ENCODE peak calls at places on chromosomes 13 and 19, in six cellular contexts. One of them, this sample, is unnamed.

GRCh38 chr13:97307882-97308624 is 85.9 kb downstream of the MBNL2 start:
- DNase-seq in heart right ventricle: peak
- DNase-seq in OCI-LY7: no peak
- DNase-seq in cardiac muscle cell: peak
- DNase-seq in thoracic aorta: no peak
- DNase-seq in ascending aorta: no peak
- DNase-seq in this sample: no peak

GRCh38 chr19:5349041-5349440 is 8.4 kb upstream of the PTPRS start:
- DNase-seq in heart right ventricle: no peak
- DNase-seq in OCI-LY7: no peak
- DNase-seq in cardiac muscle cell: no peak
- DNase-seq in thoracic aorta: no peak
- DNase-seq in ascending aorta: no peak
- DNase-seq in this sample: no peak

GRCh38 chr13:26442541-26442940 is 114.9 kb upstream of the WASF3 start:
- DNase-seq in heart right ventricle: no peak
- DNase-seq in OCI-LY7: no peak
- DNase-seq in cardiac muscle cell: no peak
- DNase-seq in thoracic aorta: no peak
- DNase-seq in ascending aorta: no peak
- DNase-seq in this sample: no peak

GRCh38 chr13:99988469-99989375 is 7.1 kb downstream of the ZIC2 start:
- DNase-seq in heart right ventricle: no peak
- DNase-seq in OCI-LY7: no peak
- DNase-seq in cardiac muscle cell: peak
- DNase-seq in thoracic aorta: no peak
- DNase-seq in ascending aorta: no peak
- DNase-seq in this sample: no peak

GRCh38 chr13:48733739-48734329 is 80.1 kb downstream of the CYSLTR2 start:
- DNase-seq in heart right ventricle: no peak
- DNase-seq in OCI-LY7: no peak
- DNase-seq in cardiac muscle cell: no peak
- DNase-seq in thoracic aorta: no peak
- DNase-seq in ascending aorta: no peak
- DNase-seq in this sample: no peak

GRCh38 chr13:93002071-93002470 is 224.5 kb upstream of the GPC6 start:
- DNase-seq in heart right ventricle: no peak
- DNase-seq in OCI-LY7: no peak
- DNase-seq in cardiac muscle cell: no peak
- DNase-seq in thoracic aorta: no peak
- DNase-seq in ascending aorta: no peak
- DNase-seq in this sample: no peak

GRCh38 chr19:18633321-18633720 is 3.5 kb upstream of the KLHL26 start:
- DNase-seq in heart right ventricle: no peak
- DNase-seq in OCI-LY7: no peak
- DNase-seq in cardiac muscle cell: no peak
- DNase-seq in thoracic aorta: no peak
- DNase-seq in ascending aorta: no peak
- DNase-seq in this sample: no peak

GRCh38 chr13:109416001-109416400 is 370.4 kb downstream of the IRS2 start:
- DNase-seq in heart right ventricle: no peak
- DNase-seq in OCI-LY7: no peak
- DNase-seq in cardiac muscle cell: no peak
- DNase-seq in thoracic aorta: no peak
- DNase-seq in ascending aorta: no peak
- DNase-seq in this sample: no peak

GRCh38 chr13:92355213-92355612 is 871.4 kb upstream of the GPC6 start:
- DNase-seq in heart right ventricle: no peak
- DNase-seq in OCI-LY7: peak
- DNase-seq in cardiac muscle cell: peak
- DNase-seq in thoracic aorta: no peak
- DNase-seq in ascending aorta: no peak
- DNase-seq in this sample: no peak

DNA sequence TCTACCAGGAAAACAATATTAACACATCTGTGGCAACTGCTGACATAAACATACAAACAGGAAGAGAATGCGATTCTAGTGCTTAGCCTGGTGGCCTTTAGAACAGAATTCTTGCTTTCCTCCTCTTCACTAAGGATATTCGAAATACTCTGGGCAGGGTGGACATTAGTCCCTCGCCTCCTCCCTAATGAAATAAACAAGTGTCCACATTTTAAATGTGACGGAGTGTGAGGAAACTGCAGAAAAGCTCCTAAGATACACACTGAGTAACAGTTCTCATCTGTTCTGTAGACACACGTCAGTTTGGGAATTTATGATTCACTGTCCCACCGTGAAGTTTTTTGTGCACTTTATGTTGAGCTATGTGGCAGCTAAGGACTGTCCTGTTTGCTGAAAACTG is 639 bp downstream of the STARD13 start:
- DNase-seq in heart right ventricle: no peak
- DNase-seq in OCI-LY7: no peak
- DNase-seq in cardiac muscle cell: no peak
- DNase-seq in thoracic aorta: no peak
- DNase-seq in ascending aorta: no peak
- DNase-seq in this sample: no peak
- H3K4me3 ChIP-seq in heart right ventricle: peak
- H3K4me3 ChIP-seq in OCI-LY7: no peak
- H3K4me3 ChIP-seq in cardiac muscle cell: peak
- H3K4me3 ChIP-seq in thoracic aorta: peak
- H3K4me3 ChIP-seq in ascending aorta: peak
- H3K4me3 ChIP-seq in this sample: peak

DNA sequence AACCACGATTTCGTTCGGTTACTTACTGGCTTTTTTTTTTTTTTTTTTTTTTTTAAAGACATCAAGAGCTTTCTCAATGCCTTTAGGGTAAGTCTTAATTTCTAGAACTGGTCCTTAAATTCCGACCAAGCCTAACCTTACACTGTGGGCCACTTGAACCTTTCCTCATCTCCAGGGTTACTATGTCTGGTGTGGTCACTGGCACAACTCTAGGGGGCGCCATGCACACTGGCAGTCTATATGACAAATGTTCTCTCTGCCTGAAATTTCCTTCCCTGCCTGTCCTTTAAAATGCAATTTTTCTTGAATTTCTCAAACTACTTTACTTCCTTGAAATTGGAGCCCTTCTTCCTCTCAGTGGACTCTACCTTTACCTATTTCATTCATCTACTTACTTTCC is 227.4 kb downstream of the KLF5 start:
- DNase-seq in heart right ventricle: no peak
- DNase-seq in OCI-LY7: no peak
- DNase-seq in cardiac muscle cell: no peak
- DNase-seq in thoracic aorta: no peak
- DNase-seq in ascending aorta: no peak
- DNase-seq in this sample: no peak
- TF ChIP-seq CTCF in heart right ventricle: no peak
- TF ChIP-seq CTCF in OCI-LY7: peak
- TF ChIP-seq CTCF in cardiac muscle cell: no peak
- TF ChIP-seq CTCF in thoracic aorta: no peak
- TF ChIP-seq CTCF in ascending aorta: no peak
- TF ChIP-seq CTCF in this sample: no peak

DNA sequence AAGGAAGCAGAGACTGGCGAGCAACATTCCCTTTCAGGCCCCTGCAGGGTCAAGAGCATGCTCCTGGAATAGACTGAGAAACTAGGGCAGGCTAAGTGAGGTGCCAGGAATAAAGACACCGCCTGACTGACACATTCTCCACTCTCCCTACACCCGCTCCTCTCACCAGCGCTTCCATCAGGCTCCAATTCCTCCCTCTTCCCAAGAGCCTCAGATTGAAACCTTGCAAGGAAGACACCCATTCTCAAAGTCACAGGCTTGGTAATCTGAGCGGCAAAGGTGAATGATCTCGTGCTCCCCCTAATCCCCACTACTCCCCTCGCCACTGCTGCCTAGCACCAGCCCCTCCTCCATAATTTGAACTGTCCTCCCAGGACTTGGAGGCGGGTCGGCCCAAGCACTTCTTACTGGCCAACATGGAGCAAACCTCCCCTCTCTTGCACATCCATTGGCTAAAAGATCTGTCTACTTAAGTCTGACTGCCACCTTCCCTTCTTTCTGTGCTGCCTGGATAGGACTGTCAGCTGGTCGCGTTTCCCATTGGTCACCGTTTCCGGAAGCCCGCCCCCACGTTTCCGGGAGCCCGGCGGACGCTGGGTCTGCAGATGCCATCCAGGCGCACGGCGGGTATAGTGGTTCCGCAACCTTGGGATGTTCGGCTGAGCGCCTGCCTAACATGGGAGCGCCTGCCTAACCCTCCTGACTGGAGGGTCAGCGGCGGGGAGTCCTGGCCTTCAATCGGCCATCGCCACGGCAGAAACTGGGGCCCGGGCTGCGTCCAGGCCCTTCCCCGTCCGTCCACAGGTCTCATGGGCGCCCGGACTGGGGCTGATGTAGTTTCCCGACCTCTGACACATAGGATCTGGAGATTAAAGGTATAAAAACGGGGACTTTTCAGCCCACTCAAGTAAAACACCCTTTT is 33.6 kb downstream of the ZNF383 start:
- DNase-seq in heart right ventricle: peak
- DNase-seq in OCI-LY7: no peak
- DNase-seq in cardiac muscle cell: no peak
- DNase-seq in thoracic aorta: peak
- DNase-seq in ascending aorta: peak
- DNase-seq in this sample: peak
- H3K4me3 ChIP-seq in heart right ventricle: peak
- H3K4me3 ChIP-seq in OCI-LY7: no peak
- H3K4me3 ChIP-seq in cardiac muscle cell: no peak
- H3K4me3 ChIP-seq in thoracic aorta: peak
- H3K4me3 ChIP-seq in ascending aorta: peak
- H3K4me3 ChIP-seq in this sample: peak

GRCh38 chr13:33867472-33867871 is 49.5 kb downstream of the RFC3 start:
- DNase-seq in heart right ventricle: no peak
- DNase-seq in OCI-LY7: no peak
- DNase-seq in cardiac muscle cell: no peak
- DNase-seq in thoracic aorta: no peak
- DNase-seq in ascending aorta: no peak
- DNase-seq in this sample: no peak
- TF ChIP-seq CTCF in heart right ventricle: no peak
- TF ChIP-seq CTCF in OCI-LY7: peak
- TF ChIP-seq CTCF in cardiac muscle cell: peak
- TF ChIP-seq CTCF in thoracic aorta: no peak
- TF ChIP-seq CTCF in ascending aorta: no peak
- TF ChIP-seq CTCF in this sample: no peak

DNA sequence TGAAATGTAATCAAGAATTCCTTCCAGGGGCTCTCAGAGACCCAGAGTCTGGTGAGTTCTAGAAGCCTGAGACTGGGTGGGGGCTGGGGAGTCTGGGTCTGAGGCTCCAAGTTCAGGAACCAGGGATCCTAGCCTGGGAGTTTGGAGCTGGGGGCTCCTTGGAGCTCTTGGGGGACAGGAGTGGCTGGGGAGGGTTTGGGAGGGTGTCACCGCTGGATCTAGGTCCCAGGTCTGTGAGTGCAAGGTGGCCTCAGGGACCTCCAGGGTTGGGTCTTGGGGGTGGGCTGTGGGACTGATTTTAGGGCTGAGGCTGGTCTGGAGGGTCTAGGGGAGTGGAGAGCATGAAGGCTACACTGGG is 1.1 kb downstream of the SYCN start:
- DNase-seq in heart right ventricle: no peak
- DNase-seq in OCI-LY7: no peak
- DNase-seq in cardiac muscle cell: no peak
- DNase-seq in thoracic aorta: no peak
- DNase-seq in ascending aorta: no peak
- DNase-seq in this sample: no peak
- H3K4me3 ChIP-seq in heart right ventricle: no peak
- H3K4me3 ChIP-seq in OCI-LY7: no peak
- H3K4me3 ChIP-seq in cardiac muscle cell: no peak
- H3K4me3 ChIP-seq in thoracic aorta: no peak
- H3K4me3 ChIP-seq in ascending aorta: no peak
- H3K4me3 ChIP-seq in this sample: no peak

DNA sequence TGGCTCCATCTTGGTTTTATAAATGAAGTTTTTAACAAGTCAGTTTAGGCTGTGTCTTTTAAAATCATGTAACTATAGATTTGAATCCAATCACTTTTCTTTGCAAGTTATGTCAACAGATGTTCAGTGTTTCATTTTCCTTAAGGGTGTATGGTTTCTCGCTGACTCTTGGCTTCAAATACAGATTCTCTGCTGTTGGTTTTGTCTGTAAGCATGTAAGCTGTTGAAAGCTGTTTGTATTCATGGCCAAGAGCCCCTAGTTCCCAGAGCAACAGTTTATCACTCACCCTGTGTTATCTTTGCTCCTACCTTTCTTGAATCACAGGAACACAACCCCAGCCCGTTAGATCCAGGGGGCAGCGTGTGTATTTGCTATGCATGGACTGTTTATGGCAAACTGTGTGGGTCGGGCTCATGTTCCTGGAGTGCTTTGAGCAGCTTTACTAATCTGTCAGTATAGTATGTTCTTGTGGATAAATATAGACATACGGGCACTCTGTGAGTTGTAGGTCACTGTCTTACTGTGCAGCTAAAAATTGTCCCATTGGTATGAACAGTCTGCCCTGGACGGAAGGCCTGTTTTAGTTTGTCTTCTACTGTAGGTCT is 28.8 kb downstream of the FRY start:
- DNase-seq in heart right ventricle: peak
- DNase-seq in OCI-LY7: no peak
- DNase-seq in cardiac muscle cell: peak
- DNase-seq in thoracic aorta: no peak
- DNase-seq in ascending aorta: no peak
- DNase-seq in this sample: no peak
- TF ChIP-seq CTCF in heart right ventricle: no peak
- TF ChIP-seq CTCF in OCI-LY7: no peak
- TF ChIP-seq CTCF in cardiac muscle cell: no peak
- TF ChIP-seq CTCF in thoracic aorta: no peak
- TF ChIP-seq CTCF in ascending aorta: no peak
- TF ChIP-seq CTCF in this sample: no peak

GRCh38 chr13:113816925-113817859 is 46.7 kb downstream of the GAS6 start:
- DNase-seq in heart right ventricle: peak
- DNase-seq in OCI-LY7: peak
- DNase-seq in cardiac muscle cell: peak
- DNase-seq in thoracic aorta: peak
- DNase-seq in ascending aorta: peak
- DNase-seq in this sample: peak
- H3K4me3 ChIP-seq in heart right ventricle: no peak
- H3K4me3 ChIP-seq in OCI-LY7: peak
- H3K4me3 ChIP-seq in cardiac muscle cell: no peak
- H3K4me3 ChIP-seq in thoracic aorta: peak
- H3K4me3 ChIP-seq in ascending aorta: no peak
- H3K4me3 ChIP-seq in this sample: no peak

This sample was measured in coronary artery.